ENCODE peak calls at places on chromosomes 12 and 14, in six cellular contexts. W, D, Q, G, A and M are unnamed samples.

GRCh38 chr14:72740504-72740961 is 153.4 kb downstream of the DPF3 start:
- DNase-seq in W (no peak), A (no peak), Q (no peak), G (no peak), D (no peak), M (no peak)

GRCh38 chr12:107684990-107685359 is 624 bp upstream of the PWP1 start:
- DNase-seq in G (no peak), D (peak), A (peak), W (peak), Q (peak), M (no peak)

GRCh38 chr12:102811125-102811737 is 105.8 kb downstream of the PAH start:
- DNase-seq in A (peak), G (no peak), W (peak), D (peak), Q (no peak), M (no peak)

GRCh38 chr14:89004195-89004594 is 179.7 kb downstream of the TTC8 start:
- DNase-seq in W (peak), Q (no peak), G (no peak), A (peak), D (no peak), M (no peak)

GRCh38 chr12:47753021-47754001 is 5.4 kb downstream of the RAPGEF3 start:
- DNase-seq in A (no peak), D (peak), G (no peak), Q (peak), W (no peak), M (no peak)

GRCh38 chr12:92068441-92068840 is 77.2 kb downstream of the BTG1 start:
- DNase-seq in Q (no peak), A (no peak), D (no peak), G (no peak), W (no peak), M (no peak)

GRCh38 chr12:27277846-27278260 is 33.8 kb downstream of the STK38L start:
- DNase-seq in A (peak), D (no peak), W (peak), Q (peak), G (no peak), M (peak)

GRCh38 chr12:122126713-122127597 is 47.1 kb downstream of the IL31 start:
- DNase-seq in W (no peak), G (no peak), A (no peak), D (no peak), Q (no peak), M (no peak)

GRCh38 chr14:34059925-34060746 is 109.3 kb upstream of the EGLN3 start:
- DNase-seq in Q (peak), D (peak), G (no peak), A (peak), W (peak), M (no peak)

GRCh38 chr14:22819191-22819988 is 4.2 kb upstream of the SLC7A7 start:
- DNase-seq in W (peak), G (no peak), Q (peak), A (peak), D (peak), M (no peak)

GRCh38 chr14:35940291-35940690 is 114.2 kb downstream of the BRMS1L start:
- DNase-seq in A (no peak), W (no peak), D (no peak), G (no peak), Q (no peak), M (no peak)

GRCh38 chr14:103879570-103880333 is 32.4 kb upstream of the PPP1R13B start:
- DNase-seq in A (no peak), Q (peak), W (no peak), G (peak), D (peak), M (no peak)

GRCh38 chr12:124679533-124680371 is 112.3 kb upstream of the NCOR2 start:
- DNase-seq in Q (no peak), W (no peak), G (no peak), A (no peak), D (no peak), M (no peak)
- TF ChIP-seq CTCF in Q (no peak), W (no peak), G (no peak), A (no peak), D (no peak), M (no peak)

GRCh38 chr14:52694761-52695480 is 437 bp downstream of the ERO1A start:
- DNase-seq in G (peak), D (no peak), W (peak), Q (peak), A (peak), M (no peak)
- TF ChIP-seq CTCF in G (no peak), D (no peak), W (no peak), Q (peak), A (no peak), M (no peak)

GRCh38 chr14:66979083-66979974 is 209.9 kb upstream of the GARIN2 start:
- DNase-seq in D (no peak), W (no peak), G (no peak), A (peak), Q (no peak), M (no peak)

GRCh38 chr14:66972469-66972868 is 216.8 kb upstream of the GARIN2 start:
- DNase-seq in G (no peak), D (no peak), Q (no peak), W (no peak), A (no peak), M (no peak)

GRCh38 chr14:66974397-66975025 is 214.7 kb upstream of the GARIN2 start:
- DNase-seq in A (peak), W (peak), D (no peak), Q (no peak), G (no peak), M (no peak)
- TF ChIP-seq CTCF in A (no peak), W (no peak), D (no peak), Q (no peak), G (no peak), M (no peak)

DNA sequence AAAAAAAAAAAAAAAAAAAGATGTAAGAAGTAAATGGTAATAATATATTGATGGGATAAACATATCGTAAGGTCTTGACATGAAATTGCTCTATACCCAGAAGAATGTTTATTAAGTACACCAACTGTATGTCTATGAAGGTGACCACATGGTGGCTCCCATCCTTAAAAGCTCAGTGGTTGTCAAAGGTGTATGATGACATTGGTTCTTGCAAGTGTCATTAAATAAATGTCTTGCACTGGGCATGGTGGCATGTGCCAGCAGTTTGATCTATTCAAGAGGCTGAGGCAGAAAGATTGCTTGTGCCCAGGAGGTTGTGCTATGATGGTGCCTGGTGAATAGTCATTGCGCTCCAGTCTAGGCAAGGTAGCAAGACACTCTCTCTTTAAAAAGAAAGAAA is 10.4 kb downstream of the CCT2 start:
- DNase-seq in G (no peak), A (no peak), W (no peak), Q (no peak), D (no peak), M (no peak)
- TF ChIP-seq CTCF in G (no peak), A (no peak), W (no peak), Q (no peak), D (no peak), M (no peak)

DNA sequence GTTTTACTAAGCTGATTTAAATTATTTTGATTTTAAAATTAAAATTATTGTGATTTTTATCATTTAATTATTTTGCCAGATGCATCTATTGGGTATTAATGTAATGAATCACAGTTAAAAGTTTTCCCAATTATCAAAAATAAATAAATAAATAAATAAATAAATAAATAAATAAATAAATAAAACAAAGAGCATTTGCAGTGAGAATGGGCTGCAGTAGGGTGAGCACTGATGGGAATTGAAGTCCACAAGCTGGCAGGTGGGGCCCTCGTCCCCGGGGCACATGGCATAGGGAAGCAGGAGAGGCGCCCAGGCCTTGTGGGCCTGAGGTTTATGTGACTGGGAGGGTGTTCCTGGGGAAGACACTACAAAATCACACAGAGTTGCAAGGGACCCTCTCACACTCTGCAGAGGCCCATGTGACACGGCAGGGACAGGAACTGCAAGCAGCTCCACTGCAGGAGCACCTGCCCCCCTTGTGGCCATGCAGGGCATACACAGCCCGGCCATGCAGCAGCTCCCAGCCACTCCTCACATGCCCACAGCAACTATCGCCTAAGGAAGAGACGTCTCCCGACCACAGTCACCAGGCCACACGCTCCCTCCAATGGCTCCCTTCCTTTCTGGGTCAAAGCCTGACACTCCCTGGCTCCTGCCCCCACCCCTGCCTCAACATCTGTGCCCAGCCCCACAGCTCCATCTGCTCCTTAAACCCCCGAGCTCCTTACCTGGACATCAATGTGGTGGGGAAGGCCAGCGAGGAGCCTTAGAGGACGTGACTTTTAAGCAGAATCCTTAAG is 256.3 kb upstream of the SFSWAP start:
- DNase-seq in G (no peak), A (peak), W (peak), Q (no peak), D (peak), M (no peak)
- TF ChIP-seq CTCF in G (peak), A (peak), W (peak), Q (peak), D (peak), M (no peak)

GRCh38 chr12:124328116-124328515 is 33.2 kb downstream of the RFLNA start:
- DNase-seq in D (no peak), W (no peak), G (no peak), A (no peak), Q (no peak), M (no peak)

GRCh38 chr12:124326899-124327298 is 32.0 kb downstream of the RFLNA start:
- DNase-seq in G (no peak), Q (no peak), A (no peak), W (no peak), D (no peak), M (no peak)

GRCh38 chr12:124324803-124325705 is 30.2 kb downstream of the RFLNA start:
- DNase-seq in G (no peak), A (no peak), Q (no peak), D (no peak), W (no peak), M (no peak)

GRCh38 chr12:124327362-124328043 is 32.6 kb downstream of the RFLNA start:
- DNase-seq in A (no peak), W (no peak), D (no peak), G (no peak), Q (no peak), M (no peak)

GRCh38 chr12:124326104-124326503 is 31.2 kb downstream of the RFLNA start:
- DNase-seq in A (no peak), G (no peak), Q (no peak), D (no peak), W (no peak), M (no peak)
- TF ChIP-seq CTCF in A (no peak), G (no peak), Q (no peak), D (no peak), W (no peak), M (no peak)

DNA sequence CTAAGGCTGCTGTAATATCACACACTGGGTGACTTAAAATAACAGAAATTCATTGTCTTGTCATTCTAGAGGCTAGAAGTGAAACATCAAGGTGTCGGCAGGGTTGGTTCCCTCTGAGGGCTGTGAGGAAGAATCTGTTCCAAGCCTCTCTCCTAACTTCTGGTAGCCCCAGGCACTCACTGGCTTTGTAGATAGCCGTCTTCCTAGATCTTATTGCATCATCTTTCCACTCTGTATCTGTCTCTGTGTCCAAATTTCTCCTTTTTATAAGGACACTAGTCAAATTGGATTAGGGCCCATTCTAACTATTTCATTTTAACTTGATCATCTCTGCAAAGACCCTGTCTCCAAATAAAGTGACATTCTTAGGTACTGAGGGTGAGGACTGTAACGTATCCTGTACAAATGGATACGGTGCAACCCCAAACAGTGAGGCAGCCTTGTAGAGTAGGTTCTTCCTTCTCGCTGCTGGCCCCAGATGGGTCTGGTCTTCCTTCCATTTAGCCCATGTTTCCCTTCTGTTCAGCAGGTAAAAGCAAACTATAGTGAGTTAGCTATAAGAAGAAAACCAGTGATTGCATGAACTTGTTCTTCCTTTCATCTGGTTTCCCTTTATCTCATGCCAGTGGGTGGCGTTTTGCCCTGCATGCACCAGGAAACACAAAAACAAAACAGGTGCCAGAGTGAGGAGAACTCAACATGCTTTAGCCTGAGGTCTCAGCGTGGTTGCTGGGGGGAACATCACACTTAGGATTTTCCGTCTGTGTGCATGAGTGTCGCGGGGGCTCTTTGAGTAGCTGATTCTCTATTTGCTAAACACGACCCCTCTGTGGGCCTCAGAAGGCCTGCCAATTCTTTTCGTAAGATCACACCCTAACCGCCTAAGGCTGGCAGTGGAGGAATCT is 19.5 kb downstream of the TTC9 start:
- DNase-seq in W (no peak), D (no peak), Q (peak), G (no peak), A (no peak), M (no peak)
- TF ChIP-seq CTCF in W (no peak), D (no peak), Q (no peak), G (no peak), A (no peak), M (no peak)

GRCh38 chr14:71675902-71676291 is 256.3 kb upstream of the RGS6 start:
- DNase-seq in G (no peak), D (no peak), W (peak), Q (no peak), A (no peak), M (no peak)

GRCh38 chr14:71668186-71668912 is 263.9 kb upstream of the RGS6 start:
- DNase-seq in G (no peak), Q (no peak), W (no peak), A (peak), D (no peak), M (no peak)

GRCh38 chr14:71675126-71675901 is 256.9 kb upstream of the RGS6 start:
- DNase-seq in A (no peak), W (no peak), Q (no peak), G (no peak), D (peak), M (no peak)

GRCh38 chr14:71668942-71669341 is 263.3 kb upstream of the RGS6 start:
- DNase-seq in W (no peak), A (no peak), G (no peak), Q (no peak), D (no peak), M (no peak)

GRCh38 chr14:71672596-71672995 is 259.6 kb upstream of the RGS6 start:
- DNase-seq in Q (no peak), A (no peak), G (no peak), D (no peak), W (no peak), M (no peak)
- TF ChIP-seq CTCF in Q (no peak), A (no peak), G (no peak), D (no peak), W (no peak), M (no peak)

GRCh38 chr12:2282321-2282720 is 229.5 kb downstream of the CACNA1C start:
- DNase-seq in W (peak), D (no peak), A (no peak), Q (no peak), G (no peak), M (no peak)
- TF ChIP-seq CTCF in W (peak), D (peak), A (peak), Q (peak), G (no peak), M (peak)

GRCh38 chr14:32224731-32225377 is 21.8 kb upstream of the RNU6-8 start:
- DNase-seq in G (peak), W (peak), Q (no peak), D (no peak), A (peak), M (no peak)
- TF ChIP-seq CTCF in G (peak), W (peak), Q (peak), D (no peak), A (peak), M (peak)